ENCODE peak calls at places on chromosomes 6 and 20, in five cellular contexts. H is tibial artery, G is A549, M is pancreas, Q is PC-3. E is an unnamed sample. For H3K4me1, the result is how much of the 10 kb centered on the place peaks cover.

GRCh38 chr6:6661684-6662083 is 73.2 kb downstream of the LY86 start:
- DNase-seq in H (no peak), G (no peak), Q (peak), M (no peak), E (no peak)

GRCh38 chr20:57947421-57948176 is 237.8 kb upstream of the PMEPA1 start:
- DNase-seq in H (no peak), Q (no peak), M (no peak), G (no peak), E (no peak)

GRCh38 chr6:53984163-53984562 is 127.1 kb upstream of the MLIP start:
- DNase-seq in H (no peak), Q (peak), M (no peak), G (peak), E (no peak)

GRCh38 chr20:19723834-19724430 is 34.1 kb upstream of the RIN2 start:
- DNase-seq in H (no peak), M (no peak), Q (no peak), G (no peak), E (no peak)

GRCh38 chr20:3412600-3413392 is 5.3 kb upstream of the DNAAF9 start:
- DNase-seq in H (no peak), G (no peak), Q (no peak), M (no peak), E (no peak)

GRCh38 chr6:164415832-164416563 is 893.4 kb downstream of the C6orf118 start:
- DNase-seq in M (no peak), Q (no peak), H (no peak), G (no peak), E (no peak)

GRCh38 chr6:168101201-168102092 is 22.4 kb upstream of the FRMD1 start:
- DNase-seq in Q (no peak), H (no peak), G (no peak), M (peak), E (peak)

GRCh38 chr6:135286962-135287525 is 105.9 kb downstream of the MYB start:
- DNase-seq in H (no peak), G (no peak), Q (no peak), M (no peak), E (no peak)

GRCh38 chr6:16363749-16364148 is 125.4 kb downstream of the GMPR start:
- DNase-seq in H (no peak), M (no peak), Q (no peak), G (no peak), E (no peak)

GRCh38 chr6:84061613-84062398 is 28.2 kb downstream of the MRAP2 start:
- DNase-seq in H (no peak), G (no peak), M (no peak), Q (no peak), E (no peak)

GRCh38 chr6:52572536-52572935 is 4.3 kb downstream of the TRAM2 start:
- DNase-seq in M (no peak), H (no peak), G (no peak), Q (no peak), E (no peak)

GRCh38 chr6:43383021-43383667 is 13.7 kb upstream of the ZNF318 start:
- DNase-seq in H (no peak), G (no peak), Q (peak), M (no peak), E (no peak)

GRCh38 chr6:23228439-23229024 is 659.2 kb downstream of the HDGFL1 start:
- DNase-seq in M (no peak), H (no peak), G (no peak), Q (peak), E (peak)

GRCh38 chr6:17233531-17233930 is 47.6 kb upstream of the RBM24 start:
- DNase-seq in H (no peak), G (no peak), Q (peak), M (no peak), E (no peak)

GRCh38 chr6:130713144-130713543 is 114.1 kb upstream of the SMLR1 start:
- DNase-seq in M (no peak), H (no peak), G (no peak), Q (no peak), E (no peak)

GRCh38 chr6:44024597-44025219 is 102.5 kb downstream of the MRPL14 start:
- DNase-seq in G (no peak), H (peak), Q (no peak), M (peak), E (peak)

GRCh38 chr20:61797200-61797599 is 268.5 kb downstream of the TAF4 start:
- DNase-seq in Q (no peak), M (no peak), G (no peak), H (no peak), E (no peak)

GRCh38 chr6:31558631-31559500 is 11.5 kb downstream of the NFKBIL1 start:
- DNase-seq in Q (no peak), H (no peak), G (no peak), M (no peak), E (peak)

GRCh38 chr20:37579091-37579490 is 51.4 kb upstream of the BLCAP start:
- DNase-seq in H (no peak), G (no peak), M (peak), Q (no peak), E (no peak)

GRCh38 chr6:134101479-134101878 is 49.1 kb upstream of the SLC2A12 start:
- DNase-seq in G (no peak), M (no peak), H (no peak), Q (no peak), E (no peak)

GRCh38 chr20:63216849-63217471 is 1.0 kb upstream of the YTHDF1 start:
- DNase-seq in M (no peak), H (no peak), Q (peak), G (peak), E (no peak)

GRCh38 chr6:105257350-105257749 is 77.5 kb upstream of the POPDC3 start:
- DNase-seq in M (no peak), G (no peak), H (no peak), Q (peak), E (no peak)

GRCh38 chr6:137389150-137389664 is 105.0 kb downstream of the OLIG3 start:
- DNase-seq in Q (peak), G (no peak), M (no peak), H (no peak), E (no peak)

GRCh38 chr6:16688984-16689636 is 72.2 kb downstream of the ATXN1 start:
- DNase-seq in G (no peak), Q (peak), H (no peak), M (no peak), E (no peak)

GRCh38 chr6:2857580-2858337 is 16.1 kb upstream of the SERPINB1 start:
- DNase-seq in H (no peak), G (peak), M (no peak), Q (peak), E (no peak)

GRCh38 chr6:101011165-101011564 is 130.0 kb upstream of the ASCC3 start:
- DNase-seq in M (no peak), H (no peak), Q (peak), G (no peak), E (no peak)

GRCh38 chr20:61630240-61630650 is 378.2 kb downstream of the CDH4 start:
- DNase-seq in G (no peak), H (no peak), Q (no peak), M (no peak), E (no peak)

GRCh38 chr6:34791164-34791841 is 580 bp upstream of the BLTP3A start:
- DNase-seq in Q (peak), H (peak), G (peak), M (peak), E (peak)

GRCh38 chr6:106254636-106255035 is 70.9 kb downstream of the ATG5 start:
- DNase-seq in M (no peak), Q (peak), H (no peak), G (no peak), E (no peak)

GRCh38 chr6:74222768-74223321 is 526.8 kb downstream of the CD109 start:
- DNase-seq in G (no peak), Q (no peak), H (no peak), M (peak), E (no peak)

GRCh38 chr6:127518212-127518709 is 874 bp downstream of the MTCL3 start:
- DNase-seq in M (no peak), Q (no peak), H (no peak), G (peak), E (no peak)

GRCh38 chr6:150897400-150897943 is 32.0 kb downstream of the MTHFD1L start:
- DNase-seq in Q (no peak), M (no peak), H (no peak), G (no peak), E (no peak)

DNA sequence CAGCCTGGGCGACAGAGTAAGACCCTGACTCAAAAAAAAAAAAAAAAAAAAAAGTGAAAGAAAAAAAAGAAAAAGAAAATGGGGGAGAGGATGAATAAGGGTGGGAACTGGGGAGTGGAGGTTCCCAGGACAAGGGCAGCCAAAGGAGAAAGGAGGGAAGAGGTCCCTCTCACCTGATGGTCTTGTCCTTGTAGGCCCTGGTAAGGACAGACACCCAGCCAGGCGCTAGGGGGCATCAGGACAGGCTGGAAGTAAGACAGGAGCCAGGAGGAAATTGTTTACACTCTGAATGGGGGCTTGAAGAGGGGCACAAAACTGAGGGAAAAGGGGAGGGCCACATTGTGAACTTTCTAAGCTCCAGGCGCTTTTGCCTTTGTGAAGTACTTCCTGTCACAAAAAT is 2.3 kb upstream of the ALDH5A1 start:
- DNase-seq in H (no peak), G (no peak), Q (no peak), M (no peak), E (no peak)
- TF ChIP-seq CTCF in H (no peak), G (peak), Q (peak), M (no peak), E (peak)

DNA sequence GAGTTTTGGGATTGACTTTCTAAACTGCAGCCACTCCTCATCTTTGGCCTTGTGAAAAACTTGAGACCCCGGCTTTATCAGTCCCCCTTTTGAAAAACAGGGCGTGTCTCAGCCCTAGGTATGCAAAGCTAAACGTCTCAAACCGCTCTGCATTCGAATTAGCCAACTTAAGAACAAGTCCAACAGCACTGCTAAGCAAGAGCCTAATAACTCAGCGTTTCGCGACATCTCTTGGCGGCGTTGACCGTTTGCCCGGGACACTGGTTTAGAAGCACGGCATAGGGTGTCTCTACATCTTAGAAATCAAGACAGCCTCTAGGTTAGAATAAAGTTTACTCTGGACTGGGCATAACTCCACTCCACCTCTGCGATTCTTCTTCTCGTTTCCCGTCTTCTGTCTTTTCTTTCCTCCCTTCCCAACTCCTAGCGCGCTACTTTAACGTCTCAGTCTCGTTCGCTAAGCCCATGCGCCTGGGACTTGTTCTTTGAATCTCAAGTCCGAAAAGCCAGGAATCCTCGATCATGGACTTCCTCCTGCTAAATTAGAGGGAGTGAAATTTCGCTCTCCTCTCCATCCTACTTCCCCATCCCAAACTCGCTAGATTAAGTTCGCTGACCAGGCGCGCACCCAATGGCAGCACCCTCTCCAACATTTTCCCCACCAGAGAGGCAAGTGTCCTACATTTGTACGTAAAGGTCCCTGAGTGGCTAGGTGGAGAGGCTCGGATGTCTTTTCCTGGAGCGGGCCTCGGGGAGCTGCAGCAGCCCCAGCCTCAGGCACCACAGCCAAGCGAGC is 10.5 kb upstream of the TFAP2A start:
- DNase-seq in G (no peak), M (no peak), H (no peak), Q (no peak), E (no peak)
- H3K4me3 ChIP-seq in G (no peak), M (peak), H (peak), Q (no peak), E (peak)

GRCh38 chr20:11271319-11271718 is 597.5 kb upstream of the JAG1 start:
- DNase-seq in Q (no peak), H (no peak), M (peak), G (peak), E (no peak)
- H3K4me1 ChIP-seq in Q (under half), H (under half), M (under half), G (half or more), E (under half)

GRCh38 chr20:1737134-1737533 is 79.6 kb upstream of the SIRPG start:
- DNase-seq in Q (no peak), G (no peak), H (no peak), M (no peak), E (no peak)

GRCh38 chr20:1735417-1736089 is 78.0 kb upstream of the SIRPG start:
- DNase-seq in M (no peak), Q (no peak), H (no peak), G (no peak), E (no peak)

GRCh38 chr20:1734269-1734858 is 76.8 kb upstream of the SIRPG start:
- DNase-seq in Q (peak), H (no peak), M (no peak), G (no peak), E (no peak)
- TF ChIP-seq CTCF in Q (peak), H (no peak), M (no peak), G (peak), E (peak)

DNA sequence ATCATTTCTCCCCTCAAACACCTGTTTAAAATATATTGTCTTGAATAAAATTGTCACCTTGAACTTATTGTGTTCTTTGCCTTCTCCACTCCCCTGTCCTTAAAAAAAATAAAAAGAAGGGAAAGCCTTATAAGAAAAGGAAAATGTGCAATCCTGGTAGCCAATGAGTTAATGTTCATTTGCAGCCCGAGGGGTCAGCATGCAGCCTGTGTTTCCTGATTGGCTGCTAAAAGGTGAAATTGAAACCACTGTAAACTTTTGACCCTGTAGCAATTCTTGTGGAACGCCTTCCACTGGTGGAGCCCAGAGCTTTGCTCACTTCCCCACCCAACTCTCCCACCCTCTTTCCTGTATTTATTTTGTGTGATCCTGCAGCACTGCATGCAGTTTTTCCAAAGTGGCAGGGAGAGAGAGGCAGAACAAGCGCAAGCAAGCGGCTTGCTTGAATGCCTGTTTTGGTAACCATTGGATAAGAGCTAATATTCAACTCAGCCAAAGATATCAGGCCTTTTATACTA is 74.9 kb downstream of the NCOA3 start:
- DNase-seq in Q (peak), M (peak), H (peak), G (peak), E (no peak)
- H3K4me3 ChIP-seq in Q (peak), M (no peak), H (no peak), G (peak), E (no peak)

GRCh38 chr6:86016567-86016966 is 373.9 kb upstream of the SYNCRIP start:
- DNase-seq in Q (no peak), H (no peak), M (no peak), G (no peak), E (no peak)
- H3K4me1 ChIP-seq in Q (under half), H (under half), M (under half), G (under half), E (under half)

GRCh38 chr6:158715330-158716311 is 65.8 kb downstream of the SYTL3 start:
- DNase-seq in G (no peak), H (peak), Q (no peak), M (no peak), E (peak)

GRCh38 chr6:158722176-158722729 is 72.4 kb downstream of the SYTL3 start:
- DNase-seq in Q (no peak), G (no peak), M (no peak), H (no peak), E (no peak)

GRCh38 chr6:158717341-158718328 is 67.8 kb downstream of the SYTL3 start:
- DNase-seq in H (peak), M (no peak), G (no peak), Q (no peak), E (no peak)

GRCh38 chr6:158713469-158713868 is 63.6 kb downstream of the SYTL3 start:
- DNase-seq in Q (no peak), G (no peak), H (peak), M (no peak), E (no peak)

GRCh38 chr6:158718431-158719126 is 68.7 kb downstream of the SYTL3 start:
- DNase-seq in H (peak), Q (peak), G (peak), M (peak), E (no peak)
- TF ChIP-seq CTCF in H (peak), Q (peak), G (peak), M (peak), E (peak)

E was measured in upper lobe of right lung.